ENCODE peak calls at places on chromosomes 4 and X, in seven cellular contexts. D, H, C, W, G, X and R are unnamed samples.

GRCh38 chr4:123936615-123937014 is 540.0 kb downstream of the SPRY1 start:
- DNase-seq in H (no peak), D (no peak), G (no peak), W (no peak), C (peak), X (no peak), R (no peak)

GRCh38 chr4:31662951-31663350 is 942.8 kb downstream of the PCDH7 start:
- DNase-seq in D (peak), X (no peak), C (no peak), W (no peak), H (no peak), G (no peak), R (no peak)

GRCh38 chr4:119329837-119330620 is 8.1 kb upstream of the FABP2 start:
- DNase-seq in C (no peak), X (no peak), W (no peak), G (no peak), D (no peak), H (no peak), R (no peak)

GRCh38 chrX:56733459-56734046 is 4.5 kb downstream of the NBDY start:
- DNase-seq in C (peak), W (peak), H (no peak), D (peak), G (peak), X (peak), R (peak)

GRCh38 chr4:125155251-125155650 is 159.5 kb upstream of the FAT4 start:
- DNase-seq in H (no peak), C (no peak), W (no peak), D (no peak), G (no peak), X (no peak), R (no peak)

GRCh38 chr4:6047130-6047673 is 29.0 kb upstream of the C4orf50 start:
- DNase-seq in D (no peak), X (no peak), C (no peak), H (no peak), G (no peak), W (no peak), R (no peak)

GRCh38 chr4:88828846-88829245 is 131.2 kb upstream of the NAP1L5 start:
- DNase-seq in H (no peak), G (no peak), D (no peak), W (no peak), C (peak), X (no peak), R (no peak)

GRCh38 chrX:31228415-31228832 is 156.6 kb upstream of the FTHL17 start:
- DNase-seq in H (no peak), X (no peak), G (no peak), W (no peak), C (peak), D (no peak), R (no peak)

GRCh38 chrX:152136312-152136711 is 2.1 kb downstream of the MAGEA10 start:
- DNase-seq in G (no peak), C (no peak), W (no peak), D (no peak), X (no peak), H (no peak), R (no peak)

GRCh38 chr4:148445903-148446261 is 3.7 kb upstream of the NR3C2 start:
- DNase-seq in X (no peak), D (no peak), G (no peak), W (no peak), C (no peak), H (no peak), R (no peak)

GRCh38 chr4:188439641-188440311 is 300.5 kb downstream of the TRIML1 start:
- DNase-seq in W (no peak), H (peak), X (no peak), G (no peak), C (peak), D (no peak), R (no peak)

GRCh38 chr4:109574931-109575804 is 15.1 kb downstream of the MCUB start:
- DNase-seq in C (no peak), D (no peak), X (no peak), W (no peak), G (peak), H (no peak), R (no peak)

GRCh38 chrX:102517331-102517730 is 792 bp upstream of the TMSB15A start:
- DNase-seq in H (no peak), G (no peak), X (no peak), D (peak), W (no peak), C (peak), R (no peak)

GRCh38 chrX:65932173-65933084 is 107.5 kb downstream of the VSIG4 start:
- DNase-seq in G (no peak), C (no peak), D (peak), W (no peak), X (no peak), H (peak), R (peak)

GRCh38 chr4:3295837-3296624 is 3.2 kb downstream of the RGS12 start:
- DNase-seq in X (no peak), H (no peak), W (no peak), C (no peak), G (no peak), D (no peak), R (no peak)

GRCh38 chr4:20317424-20317985 is 65.8 kb downstream of the SLIT2 start:
- DNase-seq in C (no peak), X (no peak), H (no peak), D (no peak), G (no peak), W (no peak), R (no peak)

GRCh38 chr4:56990109-56990508 is 11.4 kb downstream of the POLR2B start:
- DNase-seq in X (no peak), W (no peak), C (peak), D (peak), G (no peak), H (no peak), R (no peak)